ENCODE peak calls at places on chromosomes 4 and X, in seven cellular contexts. N, V, F, Y, K, D and E are unnamed samples.

GRCh38 chrX:72545990-72546389 is 26.7 kb downstream of the HDAC8 start:
- DNase-seq in F (no peak), Y (no peak), V (no peak), D (no peak), N (no peak), K (peak), E (no peak)

GRCh38 chr4:15004701-15005301 is 2.5 kb downstream of the CPEB2 start:
- DNase-seq in N (peak), F (peak), D (peak), Y (no peak), K (peak), V (peak), E (no peak)

GRCh38 chr4:183097251-183098079 is 1.6 kb upstream of the WWC2 start:
- DNase-seq in D (peak), Y (no peak), N (no peak), F (no peak), K (peak), V (no peak), E (no peak)

GRCh38 chr4:173246719-173247118 is 78.1 kb downstream of the GALNT7 start:
- DNase-seq in D (no peak), N (no peak), K (no peak), F (no peak), Y (no peak), V (no peak), E (no peak)

GRCh38 chr4:27888523-27888922 is 1027.9 kb downstream of the STIM2 start:
- DNase-seq in K (no peak), D (no peak), V (no peak), F (no peak), Y (no peak), N (no peak), E (no peak)

GRCh38 chr4:107931775-107932321 is 499 bp downstream of the CYP2U1 start:
- DNase-seq in V (no peak), K (no peak), F (no peak), D (peak), N (no peak), Y (no peak), E (no peak)

GRCh38 chr4:3713346-3713745 is 52.8 kb upstream of the ADRA2C start:
- DNase-seq in K (no peak), N (no peak), F (no peak), D (no peak), Y (no peak), V (no peak), E (no peak)

GRCh38 chr4:67035986-67036385 is 509.3 kb downstream of the CENPC start:
- DNase-seq in Y (no peak), N (no peak), D (no peak), F (no peak), V (no peak), K (peak), E (no peak)

GRCh38 chrX:122434942-122435341 is 749.1 kb upstream of the GRIA3 start:
- DNase-seq in K (no peak), V (no peak), Y (no peak), D (no peak), F (no peak), N (no peak), E (no peak)

GRCh38 chr4:7526491-7526890 is 91.8 kb upstream of the PSAPL1 start:
- DNase-seq in N (no peak), V (no peak), F (no peak), D (no peak), K (no peak), Y (no peak), E (no peak)

GRCh38 chr4:141786921-141787320 is 150.5 kb downstream of the IL15 start:
- DNase-seq in K (no peak), V (no peak), Y (no peak), D (no peak), N (no peak), F (no peak), E (no peak)

GRCh38 chr4:74065115-74065642 is 26.7 kb upstream of the CXCL3 start:
- DNase-seq in F (no peak), Y (no peak), D (no peak), V (no peak), K (no peak), N (no peak), E (no peak)

GRCh38 chr4:44157611-44158277 is 290.9 kb downstream of the KCTD8 start:
- DNase-seq in F (no peak), K (no peak), V (peak), D (no peak), Y (no peak), N (peak), E (no peak)

GRCh38 chr4:148415500-148415899 is 26.7 kb downstream of the NR3C2 start:
- DNase-seq in Y (no peak), V (no peak), N (no peak), D (no peak), F (no peak), K (peak), E (no peak)

GRCh38 chrX:22389544-22390243 is 117.0 kb downstream of the CBLL2 start:
- DNase-seq in Y (no peak), K (peak), F (no peak), V (peak), N (peak), D (no peak), E (no peak)

GRCh38 chrX:155086202-155086840 is 15.0 kb downstream of the BRCC3 start:
- DNase-seq in D (peak), V (no peak), Y (peak), N (no peak), F (no peak), K (peak), E (no peak)

GRCh38 chr4:158756588-158756987 is 12.2 kb upstream of the FNIP2 start:
- DNase-seq in Y (no peak), N (no peak), D (no peak), V (no peak), K (no peak), F (no peak), E (no peak)

GRCh38 chr4:85677286-85677685 is 202.3 kb downstream of the ARHGAP24 start:
- DNase-seq in N (no peak), V (no peak), Y (no peak), F (no peak), K (peak), D (no peak), E (no peak)

GRCh38 chrX:96710031-96710430 is 25.4 kb downstream of the DIAPH2 start:
- DNase-seq in F (no peak), N (no peak), Y (no peak), D (no peak), V (no peak), K (no peak), E (no peak)